ENCODE peak calls at places on chromosomes 12 and 14, in five cellular contexts. E, V, X, H and T are unnamed samples.

GRCh38 chr14:48955857-48956256 is 630.3 kb downstream of the RPS29 start:
- DNase-seq in X (no peak), V (no peak), H (no peak), E (no peak), T (no peak)

GRCh38 chr14:54420478-54421116 is 20.6 kb downstream of the CNIH1 start:
- DNase-seq in E (no peak), H (no peak), X (no peak), V (peak), T (no peak)

GRCh38 chr12:123388948-123389559 is 5.1 kb downstream of the KMT5A start:
- DNase-seq in X (no peak), V (no peak), H (no peak), E (no peak), T (no peak)

GRCh38 chr14:22026527-22026926 is 352.9 kb upstream of the OR4E1 start:
- DNase-seq in V (no peak), E (no peak), X (no peak), H (no peak), T (no peak)

GRCh38 chr12:94818970-94819369 is 168.6 kb upstream of the TMCC3 start:
- DNase-seq in E (no peak), V (no peak), X (no peak), H (no peak), T (no peak)

GRCh38 chr12:127802271-127802670 is 464.7 kb upstream of the TMEM132C start:
- DNase-seq in E (no peak), X (no peak), H (no peak), V (no peak), T (no peak)

GRCh38 chr14:68692916-68693771 is 99.7 kb downstream of the ZFP36L1 start:
- DNase-seq in X (no peak), E (no peak), V (no peak), H (no peak), T (no peak)

GRCh38 chr12:12714276-12715001 is 2.7 kb upstream of the CDKN1B start:
- DNase-seq in V (peak), E (no peak), X (no peak), H (peak), T (no peak)

GRCh38 chr12:15423629-15424028 is 101.3 kb downstream of the PTPRO start:
- DNase-seq in V (no peak), E (no peak), H (no peak), X (no peak), T (no peak)

GRCh38 chr14:22538671-22539228 is 50.3 kb downstream of the DAD1 start:
- DNase-seq in E (no peak), H (no peak), X (no peak), V (no peak), T (no peak)

GRCh38 chr12:93040367-93040766 is 111.3 kb upstream of the EEA1 start:
- DNase-seq in V (no peak), E (no peak), H (no peak), X (no peak), T (no peak)

GRCh38 chr12:8989425-8989824 is at the start of gene KLRG1:
- DNase-seq in E (no peak), X (no peak), H (no peak), V (no peak), T (no peak)

GRCh38 chr14:91219505-91220389 is 24.8 kb downstream of the GPR68 start:
- DNase-seq in H (no peak), V (no peak), E (no peak), X (no peak), T (no peak)

GRCh38 chr12:52020539-52021336 is 14.0 kb downstream of the TAMALIN start:
- DNase-seq in H (peak), E (peak), V (peak), X (no peak), T (no peak)

GRCh38 chr12:107759410-107759809 is 1.5 kb downstream of the PRDM4 start:
- DNase-seq in H (no peak), X (no peak), E (no peak), V (no peak), T (no peak)

GRCh38 chr14:91388551-91388975 is 29.1 kb downstream of the CCDC88C start:
- DNase-seq in H (no peak), X (no peak), V (no peak), E (no peak), T (no peak)

GRCh38 chr14:61512508-61512907 is 182.8 kb upstream of the HIF1A start:
- DNase-seq in E (no peak), V (no peak), H (no peak), X (no peak), T (no peak)

GRCh38 chr12:104519190-104519857 is 62.6 kb downstream of the CHST11 start:
- DNase-seq in E (no peak), X (no peak), H (no peak), V (no peak), T (no peak)

GRCh38 chr12:91183565-91183964 is 948 bp upstream of the DCN start:
- DNase-seq in E (no peak), V (no peak), X (no peak), H (no peak), T (no peak)

GRCh38 chr14:76456200-76456599 is 80.3 kb downstream of the ESRRB start:
- DNase-seq in V (peak), X (no peak), E (peak), H (no peak), T (no peak)
- TF ChIP-seq CTCF in V (peak), X (peak), E (peak), H (no peak), T (peak)

DNA sequence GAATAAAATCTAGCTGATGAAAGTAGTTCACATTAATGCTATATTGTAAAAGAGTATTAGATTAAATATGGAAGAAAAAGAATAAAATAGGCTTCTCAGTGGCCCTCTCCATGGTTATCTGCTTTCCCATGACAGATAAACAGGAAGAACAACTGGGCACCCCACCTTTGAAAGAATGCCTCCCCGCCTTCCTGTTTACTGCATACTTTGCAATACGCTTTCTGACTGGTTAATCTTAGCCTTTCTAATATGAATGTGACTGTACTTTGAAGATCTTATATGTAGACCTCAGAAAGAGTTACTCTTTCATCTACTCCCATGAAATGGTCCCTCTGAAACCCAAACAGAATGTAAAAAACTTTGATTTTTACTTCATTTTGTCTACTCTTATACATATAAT is 34.1 kb upstream of the DAAM1 start:
- DNase-seq in V (no peak), E (no peak), H (no peak), X (no peak), T (no peak)
- TF ChIP-seq CTCF in V (no peak), E (no peak), H (no peak), X (no peak), T (no peak)

GRCh38 chr12:3207858-3208257 is 130.7 kb downstream of the TSPAN9 start:
- DNase-seq in V (no peak), X (no peak), E (no peak), H (no peak), T (no peak)
- TF ChIP-seq CTCF in V (no peak), X (peak), E (peak), H (no peak), T (no peak)

GRCh38 chr12:115756804-115757203 is 520.7 kb downstream of the MED13L start:
- DNase-seq in H (no peak), V (no peak), E (no peak), X (no peak), T (no peak)

GRCh38 chr12:115755061-115755751 is 522.3 kb downstream of the MED13L start:
- DNase-seq in X (no peak), V (no peak), E (no peak), H (no peak), T (no peak)

GRCh38 chr12:115758886-115759620 is 518.4 kb downstream of the MED13L start:
- DNase-seq in X (no peak), H (no peak), E (no peak), V (no peak), T (no peak)

GRCh38 chr12:115755752-115756140 is 521.7 kb downstream of the MED13L start:
- DNase-seq in H (no peak), V (no peak), X (no peak), E (no peak), T (no peak)

GRCh38 chr12:115756271-115756670 is 521.2 kb downstream of the MED13L start:
- DNase-seq in X (no peak), E (no peak), V (no peak), H (no peak), T (no peak)
- TF ChIP-seq CTCF in X (no peak), E (no peak), V (no peak), H (no peak), T (no peak)